ENCODE peak calls at places on chromosome 13, in six cellular contexts. J, K, L, C, O and N are unnamed samples.

GRCh38 chr13:80141114-80141849 is 199.6 kb downstream of the SPRY2 start:
- DNase-seq in J (no peak), K (peak), O (peak), L (no peak), C (no peak), N (no peak)

GRCh38 chr13:40115456-40115855 is 460.0 kb downstream of the COG6 start:
- DNase-seq in C (no peak), K (no peak), J (no peak), O (no peak), L (no peak), N (no peak)

GRCh38 chr13:23506821-23507210 is 63.4 kb upstream of the TNFRSF19 start:
- DNase-seq in L (no peak), J (no peak), O (peak), K (peak), C (no peak), N (no peak)

GRCh38 chr13:33871207-33872004 is 53.5 kb downstream of the RFC3 start:
- DNase-seq in C (no peak), L (no peak), O (no peak), K (no peak), J (no peak), N (no peak)

GRCh38 chr13:79593611-79594275 is 112.8 kb downstream of the NDFIP2 start:
- DNase-seq in C (no peak), K (no peak), O (peak), J (no peak), L (no peak), N (no peak)

GRCh38 chr13:21986602-21987001 is 315.7 kb downstream of the FGF9 start:
- DNase-seq in O (peak), C (no peak), L (no peak), K (peak), J (no peak), N (no peak)

GRCh38 chr13:50891206-50891605 is 18.4 kb upstream of the RNASEH2B start:
- DNase-seq in K (no peak), J (no peak), L (no peak), O (no peak), C (no peak), N (no peak)

GRCh38 chr13:48318014-48318713 is 14.6 kb downstream of the RB1 start:
- DNase-seq in C (no peak), J (peak), K (no peak), L (no peak), O (no peak), N (no peak)

GRCh38 chr13:110916671-110917142 is 1.8 kb upstream of the ANKRD10 start:
- DNase-seq in J (peak), K (peak), C (no peak), O (peak), L (no peak), N (no peak)

GRCh38 chr13:37811441-37811840 is 58.1 kb downstream of the TRPC4 start:
- DNase-seq in L (no peak), C (no peak), K (peak), O (peak), J (peak), N (no peak)

GRCh38 chr13:97256343-97256783 is 34.2 kb downstream of the MBNL2 start:
- DNase-seq in C (no peak), O (peak), L (no peak), K (peak), J (peak), N (no peak)

GRCh38 chr13:59494560-59494970 is 669.2 kb downstream of the DIAPH3 start:
- DNase-seq in L (no peak), O (peak), J (no peak), K (peak), C (no peak), N (no peak)

GRCh38 chr13:35988648-35989081 is 142.5 kb downstream of the DCLK1 start:
- DNase-seq in O (no peak), L (no peak), C (peak), J (peak), K (no peak), N (no peak)

GRCh38 chr13:26964278-26965057 is 203.9 kb upstream of the GPR12 start:
- DNase-seq in O (peak), L (no peak), J (peak), K (peak), C (no peak), N (no peak)

GRCh38 chr13:88217372-88217771 is 546.2 kb downstream of the SLITRK5 start:
- DNase-seq in J (no peak), C (no peak), L (no peak), O (no peak), K (no peak), N (no peak)

GRCh38 chr13:65843314-65843731 is 1386.8 kb downstream of the PCDH9 start:
- DNase-seq in J (no peak), O (no peak), L (no peak), C (no peak), K (no peak), N (no peak)

GRCh38 chr13:70874646-70875045 is 766.4 kb upstream of the KLHL1 start:
- DNase-seq in J (no peak), K (no peak), C (no peak), O (no peak), L (no peak), N (no peak)

GRCh38 chr13:68099616-68100015 is 869.5 kb upstream of the PCDH9 start:
- DNase-seq in L (no peak), C (no peak), J (peak), O (peak), K (peak), N (no peak)

GRCh38 chr13:26497991-26498423 is 59.5 kb upstream of the WASF3 start:
- DNase-seq in J (no peak), C (no peak), O (peak), L (no peak), K (peak), N (no peak)

GRCh38 chr13:106649495-106649894 is 81.6 kb upstream of the ARGLU1 start:
- DNase-seq in K (no peak), J (no peak), C (no peak), O (peak), L (no peak), N (no peak)

GRCh38 chr13:76882431-76882830 is 3.8 kb downstream of the KCTD12 start:
- DNase-seq in J (peak), K (peak), O (no peak), L (no peak), C (no peak), N (no peak)

GRCh38 chr13:21638319-21639282 is 32.3 kb upstream of the FGF9 start:
- DNase-seq in L (no peak), K (peak), O (peak), C (peak), J (peak), N (peak)

GRCh38 chr13:96492758-96493157 is 402.9 kb downstream of the HS6ST3 start:
- DNase-seq in J (no peak), L (no peak), O (no peak), K (no peak), C (no peak), N (no peak)

GRCh38 chr13:43229506-43229905 is 206.1 kb downstream of the DNAJC15 start:
- DNase-seq in J (no peak), L (no peak), O (peak), C (no peak), K (peak), N (no peak)

GRCh38 chr13:76993021-76993420 is 1.1 kb downstream of the CLN5 start:
- DNase-seq in C (no peak), L (no peak), J (peak), K (peak), O (peak), N (no peak)

GRCh38 chr13:112244061-112244460 is 132.1 kb upstream of the SPACA7 start:
- DNase-seq in L (no peak), C (peak), O (no peak), K (no peak), J (no peak), N (no peak)

GRCh38 chr13:53068841-53069520 is 40.4 kb downstream of the OLFM4 start:
- DNase-seq in J (no peak), C (no peak), K (no peak), L (no peak), O (no peak), N (no peak)

DNA sequence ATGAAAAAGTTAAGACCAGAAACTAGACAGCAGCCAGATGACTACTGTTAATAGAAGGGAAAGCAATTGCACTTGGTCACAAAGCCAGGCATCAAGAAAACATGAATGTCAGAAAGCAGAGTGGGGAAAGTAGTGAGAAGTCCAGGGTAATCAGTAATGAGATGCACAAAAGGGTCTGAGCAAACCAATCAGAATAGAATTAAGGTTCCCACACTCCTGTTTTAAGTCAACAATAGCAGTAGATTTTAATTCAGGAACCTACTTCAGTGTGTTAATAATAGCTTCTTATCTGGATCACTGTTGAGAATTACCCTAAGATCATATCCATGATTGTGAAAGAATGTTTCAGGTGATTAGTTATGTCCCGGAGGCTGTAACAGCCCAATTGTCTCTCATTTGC is 72.6 kb upstream of the KLF5 start:
- DNase-seq in C (no peak), K (no peak), O (no peak), L (no peak), J (peak), N (no peak)
- H4K91ac ChIP-seq in C (no peak), K (no peak), O (no peak), L (no peak), J (no peak), N (no peak)

GRCh38 chr13:73331556-73331955 is 272.8 kb downstream of the KLF5 start:
- DNase-seq in L (no peak), J (no peak), K (no peak), C (no peak), O (no peak), N (no peak)

GRCh38 chr13:73335938-73336337 is 277.1 kb downstream of the KLF5 start:
- DNase-seq in O (no peak), K (peak), C (no peak), L (no peak), J (peak), N (no peak)

GRCh38 chr13:73336789-73337188 is 278.0 kb downstream of the KLF5 start:
- DNase-seq in O (no peak), J (peak), K (no peak), C (no peak), L (no peak), N (no peak)

GRCh38 chr13:73335226-73335625 is 276.4 kb downstream of the KLF5 start:
- DNase-seq in O (peak), J (peak), L (no peak), K (peak), C (no peak), N (no peak)

DNA sequence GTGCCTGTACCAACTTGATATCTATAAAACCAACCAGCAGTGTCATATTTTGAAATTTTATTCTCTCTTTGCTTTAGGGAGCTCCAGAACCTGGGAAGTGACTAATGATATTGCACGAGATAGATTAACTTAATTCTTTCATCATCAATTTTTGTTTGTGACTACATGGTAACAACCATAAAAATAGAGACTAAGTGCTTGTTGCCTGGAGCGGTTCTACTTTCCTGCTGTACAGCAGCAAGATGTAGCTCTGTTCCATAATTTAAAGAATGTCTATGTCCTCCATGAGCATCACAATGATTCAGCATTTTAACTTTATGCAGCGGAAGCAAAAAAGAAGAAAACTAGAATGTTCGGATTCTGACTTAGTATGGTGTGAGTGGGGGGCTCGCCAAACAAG is 275.7 kb downstream of the KLF5 start:
- DNase-seq in O (no peak), J (peak), L (no peak), K (peak), C (no peak), N (no peak)
- H4K91ac ChIP-seq in O (no peak), J (no peak), L (no peak), K (no peak), C (no peak), N (no peak)

GRCh38 chr13:28954810-28955209 is 134.7 kb downstream of the MTUS2 start:
- DNase-seq in O (no peak), C (no peak), L (no peak), K (no peak), J (no peak), N (no peak)

GRCh38 chr13:28953714-28954113 is 133.6 kb downstream of the MTUS2 start:
- DNase-seq in C (no peak), O (no peak), L (no peak), J (peak), K (no peak), N (no peak)

GRCh38 chr13:28958018-28958417 is 137.9 kb downstream of the MTUS2 start:
- DNase-seq in C (no peak), J (no peak), O (no peak), K (no peak), L (no peak), N (no peak)

DNA sequence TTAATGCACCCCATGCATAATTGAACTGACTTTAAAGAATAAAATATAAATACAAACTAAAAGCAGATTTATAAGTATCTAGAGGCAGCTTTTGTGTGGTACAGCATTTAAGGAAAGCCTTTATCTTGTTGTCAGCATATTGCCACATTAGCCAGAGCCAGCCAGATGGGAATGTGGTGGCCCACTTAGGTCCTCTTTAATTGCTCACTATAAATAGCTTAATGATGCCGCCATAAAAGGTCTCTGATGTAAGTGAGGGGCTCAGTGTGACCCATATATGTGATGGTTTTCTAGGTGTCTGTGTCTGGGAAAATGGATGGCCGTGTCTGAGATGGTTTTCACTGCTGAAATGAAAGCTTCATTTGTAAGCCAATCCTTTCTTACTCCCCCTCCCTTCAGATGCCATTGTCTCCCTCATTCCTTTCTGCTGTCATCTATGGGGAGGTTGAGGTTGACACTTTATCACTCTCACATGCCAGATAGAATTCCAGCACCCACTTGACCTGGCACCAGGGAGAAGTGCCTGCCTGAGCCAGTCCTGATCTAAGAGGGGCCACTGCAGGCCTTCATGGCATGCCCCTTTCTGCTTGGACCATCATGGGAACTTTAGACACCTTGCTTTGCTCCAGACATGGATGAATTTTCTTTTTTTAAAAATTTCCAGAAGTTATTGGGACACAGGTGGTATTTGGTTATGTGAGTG is 135.3 kb downstream of the MTUS2 start:
- DNase-seq in J (no peak), C (no peak), K (no peak), O (no peak), L (no peak), N (no peak)
- H4K91ac ChIP-seq in J (no peak), C (no peak), K (no peak), O (no peak), L (no peak), N (no peak)

DNA sequence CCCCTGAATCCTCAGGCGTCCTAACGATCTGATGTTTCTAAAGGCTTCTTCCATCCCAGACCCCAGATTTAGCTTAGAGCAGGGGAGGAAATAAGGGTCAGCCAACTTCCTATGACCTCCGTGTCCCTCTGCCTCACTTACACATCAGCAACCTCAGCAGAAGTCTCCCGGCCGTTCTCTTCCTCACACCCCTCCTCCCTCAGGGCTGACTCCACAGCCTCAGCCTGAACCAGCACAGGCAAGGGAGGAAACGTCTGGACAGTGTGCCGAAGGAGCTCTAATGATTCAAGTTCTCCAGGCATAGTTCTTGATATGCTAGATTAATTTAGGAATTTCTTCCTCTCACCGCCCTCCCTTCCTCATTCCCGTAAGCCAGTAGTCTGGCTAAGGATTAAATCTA is 121.4 kb downstream of the NUFIP1 start:
- DNase-seq in J (no peak), C (no peak), K (no peak), O (no peak), L (no peak), N (no peak)
- H4K91ac ChIP-seq in J (no peak), C (no peak), K (peak), O (no peak), L (no peak), N (no peak)